ENCODE peak calls at places on chromosomes 2 and 18, in six cellular contexts. W, A, P, B, C and L are unnamed samples.

GRCh38 chr2:190979906-190980629 is 33.9 kb downstream of the STAT1 start:
- DNase-seq in W (peak), C (no peak), A (no peak), P (no peak), B (no peak), L (peak)

GRCh38 chr2:170332676-170333402 is 154.9 kb downstream of the MYO3B start:
- DNase-seq in B (no peak), A (no peak), P (no peak), W (no peak), C (no peak), L (no peak)

GRCh38 chr2:70978388-70979357 is at the start of gene ANKRD53:
- DNase-seq in A (no peak), P (no peak), W (no peak), B (no peak), C (no peak), L (peak)

GRCh38 chr2:242010567-242011513 is 141.3 kb downstream of the RTP5 start:
- DNase-seq in C (no peak), P (no peak), B (no peak), A (no peak), W (no peak), L (peak)

GRCh38 chr2:21004181-21004572 is 39.7 kb downstream of the APOB start:
- DNase-seq in C (no peak), B (no peak), P (no peak), A (no peak), W (no peak), L (no peak)

GRCh38 chr18:79750980-79751571 is 46.7 kb upstream of the KCNG2 start:
- DNase-seq in B (no peak), C (no peak), W (no peak), P (no peak), A (no peak), L (no peak)

GRCh38 chr2:1607971-1608688 is 136.2 kb downstream of the PXDN start:
- DNase-seq in P (no peak), A (no peak), B (no peak), W (peak), C (no peak), L (no peak)

GRCh38 chr2:24304098-24304497 is 56.2 kb downstream of the ITSN2 start:
- DNase-seq in P (no peak), B (peak), W (no peak), C (no peak), A (no peak), L (no peak)

GRCh38 chr2:186309901-186310300 is 176.2 kb upstream of the ZC3H15 start:
- DNase-seq in P (no peak), C (no peak), B (no peak), W (no peak), A (no peak), L (no peak)

GRCh38 chr2:110097506-110098220 is 18.0 kb downstream of the MALL start:
- DNase-seq in W (peak), P (no peak), A (no peak), B (no peak), C (no peak), L (peak)

GRCh38 chr2:183269956-183270355 is 145.7 kb downstream of the NUP35 start:
- DNase-seq in A (no peak), P (no peak), B (no peak), W (peak), C (no peak), L (no peak)

GRCh38 chr18:2654105-2654827 is 1.3 kb upstream of the SMCHD1 start:
- DNase-seq in W (no peak), C (no peak), A (no peak), P (no peak), B (no peak), L (no peak)

GRCh38 chr2:233468047-233468745 is 98.4 kb downstream of the USP40 start:
- DNase-seq in B (no peak), A (no peak), W (no peak), P (no peak), C (no peak), L (no peak)

GRCh38 chr2:191566347-191566746 is 111.6 kb upstream of the NABP1 start:
- DNase-seq in P (peak), B (no peak), A (peak), C (peak), W (peak), L (no peak)

GRCh38 chr2:239052720-239053665 is 205.1 kb downstream of the TWIST2 start:
- DNase-seq in B (no peak), W (no peak), A (no peak), P (no peak), C (no peak), L (no peak)

GRCh38 chr2:234836251-234836650 is 115.6 kb upstream of the SH3BP4 start:
- DNase-seq in P (no peak), C (no peak), B (no peak), W (peak), A (no peak), L (no peak)

GRCh38 chr18:58176915-58177717 is 133.1 kb downstream of the NEDD4L start:
- DNase-seq in W (peak), B (peak), P (no peak), C (no peak), A (no peak), L (no peak)

GRCh38 chr2:237614151-237614720 is 13.2 kb upstream of the LRRFIP1 start:
- DNase-seq in A (no peak), B (no peak), C (no peak), W (peak), P (no peak), L (no peak)

GRCh38 chr2:23487735-23488492 is 102.9 kb downstream of the KLHL29 start:
- DNase-seq in A (no peak), P (no peak), W (peak), B (peak), C (no peak), L (no peak)

GRCh38 chr2:128362889-128363228 is 44.2 kb upstream of the HS6ST1 start:
- DNase-seq in A (no peak), C (no peak), P (no peak), W (peak), B (no peak), L (no peak)

GRCh38 chr2:194867328-194867727 is 789.7 kb upstream of the SLC39A10 start:
- DNase-seq in C (no peak), P (no peak), B (no peak), A (no peak), W (peak), L (no peak)

GRCh38 chr2:164430166-164430783 is 191.0 kb downstream of the GRB14 start:
- DNase-seq in P (no peak), A (no peak), W (peak), B (peak), C (no peak), L (no peak)

GRCh38 chr2:143603035-143603616 is 473.9 kb downstream of the ARHGAP15 start:
- DNase-seq in B (no peak), C (no peak), W (no peak), A (no peak), P (no peak), L (no peak)

GRCh38 chr2:2875831-2876230 is 501.8 kb downstream of the EIPR1 start:
- DNase-seq in P (no peak), W (no peak), B (no peak), A (no peak), C (no peak), L (no peak)

GRCh38 chr2:11187083-11187619 is 31.9 kb downstream of the SLC66A3 start:
- DNase-seq in B (peak), C (no peak), P (no peak), A (no peak), W (peak), L (no peak)

GRCh38 chr18:6557470-6558245 is 142.9 kb upstream of the L3MBTL4 start:
- DNase-seq in C (no peak), P (no peak), W (no peak), A (no peak), B (no peak), L (peak)